ENCODE peak calls at places on chromosomes 6 and 20, in six cellular contexts. T, J, U, C, F and M are unnamed samples.

GRCh38 chr20:33914871-33915270 is 78.8 kb upstream of the RALY start:
- DNase-seq in T (no peak), J (peak; percentile 55), U (no peak), C (no peak), F (no peak), M (no peak)

GRCh38 chr6:41784581-41785171 is 2.8 kb upstream of the TOMM6 start:
- DNase-seq in U (no peak), J (no peak), F (no peak), C (no peak), T (no peak), M (no peak)

GRCh38 chr6:152070556-152070955 is 263.1 kb downstream of the ESR1 start:
- DNase-seq in J (no peak), T (no peak), C (no peak), F (no peak), U (no peak), M (no peak)

GRCh38 chr20:64101731-64102621 is 5.4 kb downstream of the NPBWR2 start:
- DNase-seq in C (peak; percentile 79), T (peak; percentile 33), F (peak; percentile 55), J (peak; percentile 42), U (peak; percentile 21), M (peak; percentile 79)

GRCh38 chr6:163707385-163708355 is 293.2 kb downstream of the QKI start:
- DNase-seq in F (no peak), T (no peak), C (no peak), J (peak; percentile 77), U (no peak), M (no peak)

GRCh38 chr20:50788045-50788867 is 6.6 kb upstream of the BCAS4 start:
- DNase-seq in T (no peak), C (no peak), F (no peak), U (no peak), J (no peak), M (no peak)

GRCh38 chr6:15876406-15876805 is 213.6 kb upstream of the DTNBP1 start:
- DNase-seq in F (no peak), J (peak; percentile 75), U (no peak), C (no peak), T (no peak), M (no peak)

GRCh38 chr6:107635058-107635515 is 145.2 kb downstream of the SOBP start:
- DNase-seq in F (no peak), C (no peak), T (no peak), U (no peak), J (no peak), M (no peak)

GRCh38 chr6:132513821-132514545 is 1.1 kb upstream of the STX7 start:
- DNase-seq in T (no peak), J (no peak), U (no peak), C (no peak), F (no peak), M (no peak)

GRCh38 chr6:95321106-95321505 is 256.2 kb upstream of the MANEA start:
- DNase-seq in J (no peak), C (no peak), F (no peak), U (no peak), T (no peak), M (no peak)

GRCh38 chr6:96520039-96520850 is 1.4 kb upstream of the UFL1 start:
- DNase-seq in J (no peak), F (no peak), U (no peak), T (no peak), C (peak; percentile 11), M (no peak)